ENCODE peak calls at places on chromosomes 2 and 18, in five cellular contexts. P is GM23248, U is foreskin fibroblast, Z is K562, L is fibroblast of lung. E is an unnamed sample.

GRCh38 chr2:237935740-237936452 is 30.9 kb upstream of the UBE2F start:
- DNase-seq in P (peak), U (no peak), Z (peak), L (peak), E (no peak)

GRCh38 chr2:162914161-162914560 is 75.6 kb upstream of the KCNH7 start:
- DNase-seq in P (no peak), U (no peak), Z (no peak), L (peak), E (no peak)

GRCh38 chr2:16663121-16663905 is 2.3 kb downstream of the CYRIA start:
- DNase-seq in P (no peak), U (no peak), Z (no peak), L (no peak), E (no peak)

GRCh38 chr2:144702051-144702450 is 182.1 kb upstream of the ZEB2 start:
- DNase-seq in P (no peak), U (no peak), Z (no peak), L (no peak), E (no peak)

GRCh38 chr18:42365550-42365949 is 410.5 kb downstream of the PIK3C3 start:
- DNase-seq in P (no peak), U (no peak), Z (no peak), L (peak), E (no peak)

GRCh38 chr2:66535574-66536289 is 100.8 kb downstream of the MEIS1 start:
- DNase-seq in P (no peak), U (no peak), Z (no peak), L (no peak), E (no peak)

GRCh38 chr18:2657043-2657512 is 1.6 kb downstream of the SMCHD1 start:
- DNase-seq in P (peak), U (no peak), Z (no peak), L (no peak), E (no peak)

GRCh38 chr2:134676960-134677359 is 41.8 kb downstream of the TMEM163 start:
- DNase-seq in P (no peak), U (no peak), Z (no peak), L (no peak), E (no peak)

GRCh38 chr18:10455726-10456453 is 1.5 kb downstream of the APCDD1 start:
- DNase-seq in P (no peak), U (no peak), Z (no peak), L (no peak), E (no peak)

GRCh38 chr18:30775629-30776028 is 266.9 kb downstream of the DSC3 start:
- DNase-seq in P (no peak), U (no peak), Z (no peak), L (no peak), E (no peak)

GRCh38 chr2:85769236-85769986 is 15.6 kb downstream of the ATOH8 start:
- DNase-seq in P (peak), U (no peak), Z (no peak), L (no peak), E (no peak)

GRCh38 chr2:239820836-239821693 is 204.1 kb downstream of the NDUFA10 start:
- DNase-seq in P (no peak), U (no peak), Z (no peak), L (no peak), E (no peak)

GRCh38 chr2:71503827-71504226 is 50.5 kb downstream of the DYSF start:
- DNase-seq in P (no peak), U (no peak), Z (no peak), L (peak), E (no peak)
- H3K4me3 ChIP-seq in P (no peak), U (no peak), Z (no peak), L (no peak), E (no peak)

GRCh38 chr2:36620321-36620720 is 22.4 kb upstream of the FEZ2 start:
- DNase-seq in P (no peak), U (no peak), Z (no peak), L (no peak), E (no peak)

GRCh38 chr2:36618381-36618780 is 20.4 kb upstream of the FEZ2 start:
- DNase-seq in P (peak), U (peak), Z (peak), L (peak), E (peak)

GRCh38 chr2:36613801-36614200 is 15.8 kb upstream of the FEZ2 start:
- DNase-seq in P (no peak), U (no peak), Z (no peak), L (no peak), E (no peak)

GRCh38 chr2:36615214-36615613 is 17.2 kb upstream of the FEZ2 start:
- DNase-seq in P (peak), U (peak), Z (peak), L (no peak), E (no peak)

DNA sequence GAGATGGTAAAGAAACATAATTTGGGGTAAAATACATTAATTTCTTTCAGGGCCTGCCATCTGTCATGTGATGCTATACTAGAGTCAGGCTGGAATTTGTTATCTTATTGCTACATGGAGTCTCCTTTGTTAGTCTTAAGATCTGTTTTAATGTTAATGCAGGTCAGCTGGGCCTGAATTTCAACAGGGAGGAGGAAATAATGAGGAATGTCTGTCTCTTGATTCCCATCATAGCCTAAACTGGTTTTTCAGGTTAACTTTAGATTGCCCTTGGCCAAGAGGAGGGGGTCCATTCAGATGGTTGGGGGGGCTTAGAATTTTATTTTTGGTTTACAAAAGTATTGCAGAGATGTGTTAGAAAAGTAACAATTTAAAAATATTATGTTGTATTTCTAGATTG is 19.0 kb upstream of the FEZ2 start:
- DNase-seq in P (no peak), U (no peak), Z (no peak), L (no peak), E (no peak)
- H3K4me3 ChIP-seq in P (no peak), U (no peak), Z (no peak), L (no peak), E (no peak)

DNA sequence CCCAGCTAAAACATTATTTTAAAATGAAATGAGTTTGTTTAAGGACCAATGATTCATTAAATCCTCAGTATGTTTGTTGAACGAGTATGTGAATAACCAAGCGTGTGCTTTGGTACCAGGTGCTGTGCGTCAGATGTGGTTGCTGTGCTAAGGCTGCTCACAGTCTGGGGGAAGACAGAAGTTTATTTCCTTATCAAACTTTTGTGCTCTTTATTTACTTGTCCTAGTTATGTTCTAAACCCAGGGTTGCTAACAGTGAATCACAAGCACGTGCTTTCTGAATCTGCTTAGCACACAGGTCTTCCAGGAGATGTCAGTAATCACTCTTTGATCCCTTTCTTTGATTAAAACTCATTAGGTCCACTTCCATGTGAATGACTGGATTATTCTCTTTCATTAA is 37.0 kb downstream of the RAPGEF4 start:
- DNase-seq in P (peak), U (peak), Z (no peak), L (peak), E (no peak)
- H3K4me3 ChIP-seq in P (no peak), U (no peak), Z (no peak), L (no peak), E (no peak)

GRCh38 chr2:232385660-232386489 is 7.3 kb downstream of the ALPP start:
- DNase-seq in P (peak), U (peak), Z (no peak), L (peak), E (peak)
- H3K4me3 ChIP-seq in P (no peak), U (no peak), Z (no peak), L (no peak), E (no peak)

E was measured in astrocyte of the cerebellum.